ENCODE peak calls at places on chromosome 20, in nine cellular contexts. F, T, S, A, B, M, K, U and L are unnamed samples.

GRCh38 chr20:31666258-31667042 is 28.7 kb downstream of the COX4I2 start:
- DNase-seq in U (peak; percentile 65), K (no peak), B (peak; percentile 43), A (peak; percentile 75), M (peak; percentile 80), T (no peak), F (no peak), S (no peak), L (no peak)

GRCh38 chr20:17835240-17835940 is 133.2 kb downstream of the SNX5 start:
- DNase-seq in F (peak; percentile 86), T (no peak), B (no peak), U (peak; percentile 49), K (peak; percentile 78), M (peak; percentile 83), A (peak; percentile 80), S (no peak), L (peak; percentile 93)

GRCh38 chr20:34190679-34191090 is 50.5 kb upstream of the ASIP start:
- DNase-seq in A (peak; percentile 72), U (peak; percentile 40), F (peak; percentile 87), K (peak; percentile 90), S (peak; percentile 90), B (peak; percentile 89), T (peak; percentile 52), M (peak; percentile 49), L (peak; percentile 91)

GRCh38 chr20:25258828-25259227 is 10.9 kb downstream of the PYGB start:
- DNase-seq in M (no peak), U (no peak), S (no peak), T (no peak), A (no peak), B (no peak), K (no peak), F (no peak), L (no peak)

GRCh38 chr20:44196278-44196677 is 9.3 kb upstream of the JPH2 start:
- DNase-seq in B (no peak), S (no peak), K (peak; percentile 13), T (no peak), F (no peak), A (no peak), M (no peak), U (no peak), L (peak; percentile 12)

GRCh38 chr20:32831982-32832381 is 12.2 kb downstream of the MAPRE1 start:
- DNase-seq in K (no peak), F (no peak), A (no peak), B (no peak), T (no peak), S (no peak), U (no peak), M (no peak), L (no peak)

GRCh38 chr20:44728835-44729342 is 13.7 kb downstream of the CCN5 start:
- DNase-seq in S (no peak), M (peak; percentile 87), B (peak; percentile 36), F (peak; percentile 68), A (peak; percentile 90), T (no peak), U (peak; percentile 62), K (peak; percentile 82), L (peak; percentile 82)

GRCh38 chr20:44773070-44773829 is 27.6 kb downstream of the KCNK15 start:
- DNase-seq in S (no peak), M (no peak), F (no peak), A (no peak), B (no peak), T (no peak), K (no peak), U (no peak), L (no peak)

GRCh38 chr20:57667924-57668782 is 41.7 kb downstream of the PMEPA1 start:
- DNase-seq in K (no peak), B (no peak), A (no peak), U (no peak), M (no peak), T (no peak), S (no peak), F (no peak), L (no peak)

GRCh38 chr20:32742322-32743236 is 688 bp downstream of the COMMD7 start:
- DNase-seq in F (no peak), M (no peak), B (peak; percentile 25), K (no peak), S (no peak), T (peak; percentile 31), A (no peak), U (no peak), L (no peak)

GRCh38 chr20:44106615-44107014 is 80.4 kb downstream of the JPH2 start:
- DNase-seq in M (no peak), U (no peak), S (no peak), B (no peak), K (no peak), F (no peak), A (no peak), T (no peak), L (no peak)

GRCh38 chr20:35284267-35284991 is at the start of gene EIF6:
- DNase-seq in B (peak; percentile 94), U (peak; percentile 86), S (no peak), K (peak; percentile 89), M (peak; percentile 74), A (peak; percentile 80), F (peak; percentile 87), T (peak; percentile 76), L (peak; percentile 83)

GRCh38 chr20:23907579-23907978 is 28.0 kb upstream of the CST5 start:
- DNase-seq in A (no peak), M (no peak), K (no peak), U (no peak), B (no peak), S (no peak), F (no peak), T (no peak), L (no peak)

GRCh38 chr20:38222923-38223742 is 37.4 kb downstream of the KIAA1755 start:
- DNase-seq in A (no peak), F (no peak), U (no peak), T (no peak), S (no peak), K (no peak), M (peak; percentile 12), B (no peak), L (no peak)
- TF ChIP-seq CTCF in A (no peak), F (no peak), U (no peak), T (no peak), S (no peak), K (no peak), M (no peak), B (no peak), L (no peak)

DNA sequence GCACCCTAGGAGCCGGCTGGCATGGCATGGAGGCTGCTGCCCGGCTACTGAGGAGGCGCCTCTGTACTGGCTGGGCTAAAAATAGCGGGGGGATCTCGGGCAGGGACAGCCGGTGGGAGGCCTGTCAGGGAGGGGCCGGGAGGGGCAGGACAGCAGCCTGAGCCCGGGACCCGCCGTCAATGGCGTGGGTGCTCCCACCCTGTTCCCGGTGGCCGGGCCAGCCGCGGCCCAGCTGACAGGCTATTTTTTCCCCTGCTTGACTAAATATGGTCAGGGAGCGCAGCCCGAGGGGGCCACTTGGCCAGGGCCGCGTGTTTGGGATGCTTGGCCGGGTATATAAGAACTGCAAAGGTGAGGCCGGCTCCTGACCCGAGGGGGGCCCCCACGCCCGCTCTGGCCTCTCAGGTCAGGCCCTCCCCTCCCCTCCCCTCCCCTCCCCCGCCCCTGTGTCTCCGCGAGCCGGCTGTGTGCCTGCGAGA is 74.3 kb upstream of the GATA5 start:
- DNase-seq in M (peak; percentile 24), K (no peak), U (peak; percentile 84), F (no peak), T (no peak), B (peak; percentile 37), S (no peak), A (no peak), L (no peak)
- H3K4me3 ChIP-seq in M (peak overlapping the region; percentile 65), K (no peak overlapping the region), U (peak overlapping the region; percentile 55), F (no peak overlapping the region), T (no peak overlapping the region), B (peak overlapping the region; percentile 39), S (peak overlapping the region; percentile 84), A (no peak overlapping the region), L (no peak overlapping the region)

DNA sequence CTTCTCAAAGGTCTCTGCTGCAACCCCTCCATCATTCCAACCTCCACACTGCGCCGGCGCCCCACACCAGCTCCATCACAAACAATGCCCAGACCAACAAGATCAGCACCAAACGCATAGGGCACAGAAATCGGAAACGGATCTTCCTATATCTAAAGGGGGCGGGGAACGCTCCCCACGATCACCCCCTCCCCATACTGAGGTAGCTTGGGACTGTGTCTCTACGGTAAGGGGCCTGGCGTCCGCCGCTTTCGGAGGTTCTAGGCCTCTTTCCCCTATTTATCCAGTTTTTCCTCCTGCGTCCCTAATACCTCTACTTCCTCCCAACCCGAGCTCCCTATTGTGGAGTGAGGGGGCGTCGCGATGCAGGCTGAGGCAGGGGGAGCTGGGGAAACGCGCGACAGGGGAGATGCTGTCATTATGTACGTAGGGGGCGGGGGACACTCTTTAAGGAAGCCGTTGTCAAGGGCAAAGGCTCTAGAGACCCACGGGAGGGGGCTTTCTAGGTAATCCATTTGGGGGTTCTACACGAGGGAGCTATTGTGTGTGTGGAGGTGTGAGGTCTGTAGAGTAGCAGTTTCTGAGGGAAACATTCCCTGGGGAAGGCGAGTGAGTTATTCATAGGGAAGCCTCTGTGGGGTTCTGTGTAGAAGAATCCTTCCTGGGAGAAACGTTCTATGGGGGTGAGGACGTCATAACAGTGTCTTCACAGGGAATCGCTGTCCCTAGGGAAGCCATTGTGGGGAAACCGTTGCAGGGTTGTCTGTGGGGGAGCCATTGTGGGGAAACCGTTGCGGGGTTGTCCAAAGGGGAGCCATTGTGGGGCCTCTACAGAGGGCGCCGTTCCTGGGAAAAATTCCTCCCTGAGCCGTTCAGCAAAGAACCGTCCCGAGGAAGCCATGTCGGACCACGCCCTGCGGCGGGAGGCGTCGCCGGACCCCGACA is 716 bp downstream of the DNAAF9 start:
- DNase-seq in F (peak; percentile 40), B (peak; percentile 60), T (peak; percentile 24), K (peak; percentile 79), S (no peak), U (peak; percentile 59), A (peak; percentile 55), M (peak; percentile 45), L (peak; percentile 61)
- TF ChIP-seq CTCF in F (no peak), B (no peak), T (no peak), K (no peak), S (no peak), U (no peak), A (no peak), M (no peak), L (peak; percentile 11)

GRCh38 chr20:63176035-63176434 is 39.9 kb downstream of the YTHDF1 start:
- DNase-seq in U (no peak), F (no peak), K (no peak), S (no peak), T (no peak), M (no peak), B (peak; percentile 84), A (no peak), L (no peak)
- H3K4me3 ChIP-seq in U (no peak overlapping the region), F (no peak overlapping the region), K (no peak overlapping the region), S (no peak overlapping the region), T (no peak overlapping the region), M (no peak overlapping the region), B (peak overlapping the region; percentile 53), A (no peak overlapping the region), L (no peak overlapping the region)

DNA sequence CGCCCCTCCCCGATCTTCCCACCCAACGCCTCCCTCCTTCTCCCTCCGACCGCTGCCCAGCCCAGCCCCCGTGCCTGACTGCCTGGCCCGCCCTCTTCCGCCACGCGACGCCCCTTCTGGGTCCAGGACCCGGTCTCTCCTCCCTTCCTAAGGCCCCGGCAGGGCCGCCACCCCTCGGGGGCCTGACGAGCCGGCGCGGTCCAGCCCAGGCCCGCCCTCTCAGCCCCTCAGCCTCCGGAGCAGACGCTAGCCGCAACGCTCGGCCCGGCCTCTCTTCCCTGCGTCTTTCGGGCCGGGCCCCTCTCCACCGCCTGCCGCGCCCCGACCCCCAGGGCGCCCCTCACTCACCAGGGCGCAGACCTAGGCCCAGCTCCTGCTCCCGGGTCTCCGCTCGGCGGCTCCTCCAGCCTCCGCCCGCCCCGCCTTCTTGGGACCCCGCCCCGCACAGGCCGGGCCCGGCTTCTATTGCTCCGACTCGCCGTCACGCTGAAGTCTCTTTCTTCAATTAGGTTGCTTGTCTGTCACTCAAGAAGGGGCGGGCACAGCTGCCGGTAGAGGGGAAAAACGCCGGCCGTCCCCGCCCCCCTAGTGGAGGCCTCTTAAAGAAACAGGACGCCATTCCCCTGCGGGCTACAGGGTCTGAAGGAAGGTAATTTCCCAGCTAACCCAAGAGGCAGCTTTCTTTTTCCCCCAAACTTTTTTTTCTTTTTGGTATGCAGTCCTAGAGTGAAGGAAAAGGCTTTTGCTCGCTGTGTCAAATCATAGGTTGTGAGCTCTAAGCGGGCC is at the start of gene ELMO2:
- DNase-seq in T (peak; percentile 99), M (peak; percentile 99), S (peak; percentile 100), A (peak; percentile 99), U (peak; percentile 99), B (peak; percentile 99), K (peak; percentile 96), F (peak; percentile 95), L (peak; percentile 94)
- TF ChIP-seq CTCF in T (peak; percentile 33), M (peak; percentile 35), S (peak; percentile 37), A (peak; percentile 51), U (peak; percentile 52), B (no peak), K (no peak), F (no peak), L (peak; percentile 20)